ENCODE peak calls at places on chromosome 1, in five cellular contexts. One of them, this sample, is unnamed.

GRCh38 chr1:206770531-206771352 is at the start of gene IL19:
- DNase-seq in upper lobe of right lung: no peak
- DNase-seq in tibial nerve: no peak
- DNase-seq in psoas muscle: no peak
- DNase-seq in PC-9: peak; percentile 41
- DNase-seq in this sample: no peak

GRCh38 chr1:247647864-247648263 is 31.7 kb downstream of the OR13G1 start:
- DNase-seq in PC-9: no peak
- DNase-seq in tibial nerve: no peak
- DNase-seq in upper lobe of right lung: no peak
- DNase-seq in psoas muscle: no peak
- DNase-seq in this sample: no peak

GRCh38 chr1:162070094-162070748 is 730 bp downstream of the NOS1AP start:
- DNase-seq in tibial nerve: no peak
- DNase-seq in psoas muscle: no peak
- DNase-seq in PC-9: peak; percentile 62
- DNase-seq in upper lobe of right lung: peak; percentile 65
- DNase-seq in this sample: peak; percentile 38

GRCh38 chr1:247287460-247287859 is 31.6 kb downstream of the VN1R5 start:
- DNase-seq in upper lobe of right lung: no peak
- DNase-seq in psoas muscle: no peak
- DNase-seq in PC-9: no peak
- DNase-seq in tibial nerve: no peak
- DNase-seq in this sample: no peak

GRCh38 chr1:172206256-172206655 is 214.2 kb upstream of the C1orf105 start:
- DNase-seq in tibial nerve: no peak
- DNase-seq in psoas muscle: no peak
- DNase-seq in upper lobe of right lung: no peak
- DNase-seq in PC-9: no peak
- DNase-seq in this sample: no peak

GRCh38 chr1:19163261-19163660 is 46.8 kb downstream of the UBR4 start:
- DNase-seq in PC-9: no peak
- DNase-seq in tibial nerve: no peak
- DNase-seq in upper lobe of right lung: no peak
- DNase-seq in psoas muscle: no peak
- DNase-seq in this sample: no peak

GRCh38 chr1:89685461-89685860 is 52.5 kb downstream of the LRRC8C start:
- DNase-seq in PC-9: no peak
- DNase-seq in psoas muscle: no peak
- DNase-seq in upper lobe of right lung: no peak
- DNase-seq in tibial nerve: no peak
- DNase-seq in this sample: no peak

GRCh38 chr1:247373721-247374141 is 42.1 kb upstream of the ZNF496 start:
- DNase-seq in psoas muscle: peak; percentile 41
- DNase-seq in PC-9: no peak
- DNase-seq in upper lobe of right lung: peak; percentile 67
- DNase-seq in tibial nerve: no peak
- DNase-seq in this sample: no peak

GRCh38 chr1:109112056-109112651 is 1.8 kb upstream of the ELAPOR1 start:
- DNase-seq in upper lobe of right lung: no peak
- DNase-seq in psoas muscle: no peak
- DNase-seq in PC-9: peak; percentile 53
- DNase-seq in tibial nerve: no peak
- DNase-seq in this sample: no peak

GRCh38 chr1:227234998-227235405 is 83.3 kb downstream of the CDC42BPA start:
- DNase-seq in tibial nerve: no peak
- DNase-seq in upper lobe of right lung: no peak
- DNase-seq in psoas muscle: no peak
- DNase-seq in PC-9: peak; percentile 58
- DNase-seq in this sample: peak; percentile 78

GRCh38 chr1:14826172-14826636 is 227.7 kb downstream of the KAZN start:
- DNase-seq in upper lobe of right lung: no peak
- DNase-seq in tibial nerve: no peak
- DNase-seq in psoas muscle: no peak
- DNase-seq in PC-9: no peak
- DNase-seq in this sample: no peak

GRCh38 chr1:27397749-27398148 is 5.3 kb downstream of the GPR3 start:
- DNase-seq in upper lobe of right lung: no peak
- DNase-seq in psoas muscle: no peak
- DNase-seq in PC-9: no peak
- DNase-seq in tibial nerve: no peak
- DNase-seq in this sample: no peak

GRCh38 chr1:27394925-27395324 is 2.5 kb downstream of the GPR3 start:
- DNase-seq in psoas muscle: no peak
- DNase-seq in upper lobe of right lung: no peak
- DNase-seq in PC-9: no peak
- DNase-seq in tibial nerve: no peak
- DNase-seq in this sample: no peak

GRCh38 chr1:27398405-27399149 is 6.2 kb downstream of the GPR3 start:
- DNase-seq in tibial nerve: no peak
- DNase-seq in upper lobe of right lung: no peak
- DNase-seq in psoas muscle: no peak
- DNase-seq in PC-9: no peak
- DNase-seq in this sample: no peak

GRCh38 chr1:27395441-27396195 is 3.2 kb downstream of the GPR3 start:
- DNase-seq in tibial nerve: peak; percentile 67
- DNase-seq in PC-9: peak; percentile 38
- DNase-seq in psoas muscle: peak; percentile 68
- DNase-seq in upper lobe of right lung: peak; percentile 85
- DNase-seq in this sample: peak; percentile 68

DNA sequence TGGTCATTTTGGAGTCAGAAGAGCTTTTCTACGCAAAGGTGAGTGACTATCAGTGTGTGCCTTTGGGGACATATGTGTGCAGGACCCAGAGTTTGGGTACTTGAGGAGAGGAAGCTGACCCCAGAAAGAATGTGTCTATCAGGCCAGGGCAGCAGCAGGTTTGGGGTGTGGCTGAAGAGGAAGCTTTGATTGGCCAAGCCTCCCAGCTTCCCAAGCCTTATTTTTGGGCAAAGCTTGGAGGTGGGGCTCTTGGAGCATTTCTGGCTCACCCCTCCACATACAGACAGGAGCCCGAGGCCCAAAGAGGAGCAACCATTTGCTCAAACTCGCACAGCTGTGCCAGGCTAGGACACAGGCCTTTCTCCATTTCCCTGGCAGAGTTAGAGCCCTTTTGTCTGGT is 4.7 kb downstream of the GPR3 start:
- DNase-seq in tibial nerve: no peak
- DNase-seq in upper lobe of right lung: no peak
- DNase-seq in PC-9: no peak
- DNase-seq in psoas muscle: no peak
- DNase-seq in this sample: no peak
- H3K4me1 ChIP-seq in tibial nerve: peaks cover 60% of the 10 kb centered on the region
- H3K4me1 ChIP-seq in upper lobe of right lung: peaks cover 27% of the 10 kb centered on the region
- H3K4me1 ChIP-seq in PC-9: no peaks in the 10 kb centered on the region
- H3K4me1 ChIP-seq in psoas muscle: peaks cover 3% of the 10 kb centered on the region
- H3K4me1 ChIP-seq in this sample: peaks cover 8% of the 10 kb centered on the region

GRCh38 chr1:192543445-192543844 is 32.1 kb upstream of the RGS1 start:
- DNase-seq in upper lobe of right lung: no peak
- DNase-seq in psoas muscle: no peak
- DNase-seq in PC-9: no peak
- DNase-seq in tibial nerve: no peak
- DNase-seq in this sample: no peak

GRCh38 chr1:192546596-192547199 is 28.9 kb upstream of the RGS1 start:
- DNase-seq in tibial nerve: no peak
- DNase-seq in upper lobe of right lung: no peak
- DNase-seq in psoas muscle: no peak
- DNase-seq in PC-9: peak; percentile 56
- DNase-seq in this sample: no peak

GRCh38 chr1:192544983-192545393 is 30.6 kb upstream of the RGS1 start:
- DNase-seq in upper lobe of right lung: no peak
- DNase-seq in psoas muscle: no peak
- DNase-seq in PC-9: peak; percentile 52
- DNase-seq in tibial nerve: no peak
- DNase-seq in this sample: no peak

GRCh38 chr1:192550922-192551534 is 24.5 kb upstream of the RGS1 start:
- DNase-seq in tibial nerve: no peak
- DNase-seq in psoas muscle: no peak
- DNase-seq in PC-9: peak; percentile 90
- DNase-seq in upper lobe of right lung: no peak
- DNase-seq in this sample: no peak

GRCh38 chr1:192545781-192546521 is 29.6 kb upstream of the RGS1 start:
- DNase-seq in upper lobe of right lung: no peak
- DNase-seq in PC-9: no peak
- DNase-seq in psoas muscle: no peak
- DNase-seq in tibial nerve: no peak
- DNase-seq in this sample: no peak
- TF ChIP-seq CTCF in upper lobe of right lung: peak; percentile 32
- TF ChIP-seq CTCF in PC-9: peak; percentile 21
- TF ChIP-seq CTCF in psoas muscle: peak; percentile 4
- TF ChIP-seq CTCF in tibial nerve: peak; percentile 21
- TF ChIP-seq CTCF in this sample: peak; percentile 8

DNA sequence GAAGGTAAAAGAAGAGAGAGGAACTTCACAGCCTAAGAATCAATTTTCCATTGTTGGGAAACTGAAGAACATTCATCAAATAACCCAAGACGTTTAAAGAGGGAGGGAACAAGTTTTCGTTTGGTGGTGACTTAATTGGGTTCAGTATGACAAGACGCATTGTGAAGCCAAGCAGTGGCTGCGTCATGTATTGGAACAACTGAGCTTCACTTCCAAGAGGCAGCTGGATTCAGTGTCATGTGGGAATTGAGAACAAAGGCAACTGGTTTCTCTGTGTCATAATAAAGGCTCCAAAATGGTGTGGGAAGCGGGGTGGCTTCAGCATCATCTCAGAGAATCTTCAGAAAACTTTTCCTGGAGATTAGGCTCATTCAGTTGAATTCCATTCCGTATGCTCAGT is 29.8 kb upstream of the RC3H1 start:
- DNase-seq in tibial nerve: peak; percentile 37
- DNase-seq in PC-9: no peak
- DNase-seq in psoas muscle: peak; percentile 24
- DNase-seq in upper lobe of right lung: no peak
- DNase-seq in this sample: no peak
- H3K4me3 ChIP-seq in tibial nerve: no peak overlapping the region
- H3K4me3 ChIP-seq in PC-9: no peak overlapping the region
- H3K4me3 ChIP-seq in psoas muscle: no peak overlapping the region
- H3K4me3 ChIP-seq in upper lobe of right lung: no peak overlapping the region
- H3K4me3 ChIP-seq in this sample: no peak overlapping the region

GRCh38 chr1:178345821-178346220 is 150.9 kb downstream of the CLEC20A start:
- DNase-seq in psoas muscle: no peak
- DNase-seq in PC-9: no peak
- DNase-seq in tibial nerve: no peak
- DNase-seq in upper lobe of right lung: no peak
- DNase-seq in this sample: no peak
- H3K4me1 ChIP-seq in psoas muscle: peaks cover 24% of the 10 kb centered on the region
- H3K4me1 ChIP-seq in PC-9: peaks cover 34% of the 10 kb centered on the region
- H3K4me1 ChIP-seq in tibial nerve: peaks cover 56% of the 10 kb centered on the region
- H3K4me1 ChIP-seq in upper lobe of right lung: peaks cover 42% of the 10 kb centered on the region
- H3K4me1 ChIP-seq in this sample: peaks cover 30% of the 10 kb centered on the region

GRCh38 chr1:72280714-72281113 is 1.6 kb downstream of the NEGR1 start:
- DNase-seq in PC-9: no peak
- DNase-seq in psoas muscle: no peak
- DNase-seq in upper lobe of right lung: no peak
- DNase-seq in tibial nerve: no peak
- DNase-seq in this sample: no peak
- TF ChIP-seq CTCF in PC-9: no peak
- TF ChIP-seq CTCF in psoas muscle: no peak
- TF ChIP-seq CTCF in upper lobe of right lung: no peak
- TF ChIP-seq CTCF in tibial nerve: no peak
- TF ChIP-seq CTCF in this sample: no peak

DNA sequence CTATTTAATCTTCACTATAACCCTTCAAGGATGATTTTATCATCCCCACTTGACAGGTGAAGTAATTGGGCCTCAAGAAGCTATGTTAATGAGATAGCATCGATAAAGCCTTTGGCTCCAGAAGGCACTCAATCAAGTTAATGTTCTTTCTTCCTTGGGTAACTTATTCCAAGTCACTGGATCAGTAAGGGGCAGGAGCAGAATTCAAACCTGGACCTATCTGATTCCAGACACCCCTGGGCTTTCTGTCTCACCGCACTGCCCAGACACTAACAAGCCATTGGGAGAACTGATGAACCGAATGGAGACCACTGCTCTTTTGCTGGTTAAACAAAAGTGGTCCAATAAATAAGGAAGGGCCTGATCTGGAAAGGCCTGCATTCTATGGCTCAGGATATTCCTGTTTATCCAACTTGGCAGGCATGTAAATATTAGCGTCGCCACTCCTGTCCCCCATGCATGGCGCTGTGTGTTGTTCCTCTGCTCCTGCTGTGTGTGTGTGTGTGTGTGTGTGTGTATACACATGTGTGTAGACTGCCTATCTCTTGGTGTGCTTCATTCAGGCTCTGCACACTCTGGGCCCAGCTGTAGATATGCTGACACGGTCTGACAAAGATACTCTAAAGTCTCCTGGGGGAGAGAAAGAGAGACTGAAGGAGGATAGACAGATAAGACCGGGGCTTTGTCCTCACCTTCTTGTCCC is 6.9 kb downstream of the LMOD1 start:
- DNase-seq in PC-9: no peak
- DNase-seq in tibial nerve: no peak
- DNase-seq in upper lobe of right lung: no peak
- DNase-seq in psoas muscle: no peak
- DNase-seq in this sample: no peak
- H3K4me3 ChIP-seq in PC-9: no peak overlapping the region
- H3K4me3 ChIP-seq in tibial nerve: peak overlapping the region; percentile 7
- H3K4me3 ChIP-seq in upper lobe of right lung: no peak overlapping the region
- H3K4me3 ChIP-seq in psoas muscle: no peak overlapping the region
- H3K4me3 ChIP-seq in this sample: no peak overlapping the region

DNA sequence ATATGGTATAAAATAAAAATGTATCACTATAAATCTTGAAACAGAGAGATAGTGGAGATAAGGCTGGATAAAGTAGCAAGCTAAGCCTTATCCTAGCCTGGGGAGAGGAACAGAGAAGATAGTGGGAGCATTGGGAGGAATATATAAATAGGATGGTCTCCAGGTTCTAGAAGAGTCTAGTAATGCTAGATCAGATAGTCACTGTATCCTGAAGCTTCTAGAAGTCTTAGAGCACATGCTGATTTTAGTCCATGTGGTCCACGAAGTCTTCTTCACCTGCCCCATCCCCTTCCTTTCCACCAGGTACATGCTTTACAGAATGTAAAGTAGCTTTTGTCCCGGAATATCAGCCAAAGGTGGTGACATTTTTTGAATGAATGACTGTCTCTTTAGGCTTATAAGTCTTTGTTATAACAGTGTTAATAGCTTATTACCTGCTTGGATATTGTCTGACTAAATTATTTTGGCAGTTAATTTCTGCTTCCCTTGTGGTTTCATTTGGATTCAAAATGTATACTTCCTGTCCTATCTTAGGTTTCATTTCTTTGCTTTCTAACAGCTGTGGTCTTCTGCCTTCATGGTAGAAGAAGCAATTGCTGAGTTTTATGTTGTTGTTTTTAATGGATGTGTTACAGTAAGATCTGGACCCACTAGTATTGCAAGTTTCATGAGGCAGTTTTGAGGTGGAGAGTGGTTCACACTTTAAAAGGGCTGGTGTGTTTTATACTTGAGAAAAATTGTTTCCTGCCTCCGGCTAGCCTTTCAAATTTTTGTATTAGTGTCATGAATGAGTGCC is 5.9 kb downstream of the SMG7 start:
- DNase-seq in psoas muscle: no peak
- DNase-seq in tibial nerve: no peak
- DNase-seq in PC-9: no peak
- DNase-seq in upper lobe of right lung: no peak
- DNase-seq in this sample: no peak
- H3K4me1 ChIP-seq in psoas muscle: peaks cover 69% of the 10 kb centered on the region
- H3K4me1 ChIP-seq in tibial nerve: peaks cover 91% of the 10 kb centered on the region
- H3K4me1 ChIP-seq in PC-9: peaks cover 59% of the 10 kb centered on the region
- H3K4me1 ChIP-seq in upper lobe of right lung: peaks cover 49% of the 10 kb centered on the region
- H3K4me1 ChIP-seq in this sample: peaks cover 25% of the 10 kb centered on the region

GRCh38 chr1:6300342-6301141 is 39.6 kb upstream of the GPR153 start:
- DNase-seq in tibial nerve: no peak
- DNase-seq in PC-9: no peak
- DNase-seq in upper lobe of right lung: no peak
- DNase-seq in psoas muscle: no peak
- DNase-seq in this sample: no peak
- TF ChIP-seq CTCF in tibial nerve: no peak
- TF ChIP-seq CTCF in PC-9: no peak
- TF ChIP-seq CTCF in upper lobe of right lung: no peak
- TF ChIP-seq CTCF in psoas muscle: no peak
- TF ChIP-seq CTCF in this sample: no peak